ENCODE peak calls at places on chromosome 13, in nine cellular contexts. V, O, T, P, X, R, A, Q and W are unnamed samples.
A peak's percentile ranks its signal among the peaks of the same experiment; 100 is the strongest.

GRCh38 chr13:35471466-35472307 is 4.8 kb downstream of the MAB21L1 start:
- DNase-seq in V (no peak), O (no peak), T (peak; percentile 1), P (no peak), X (no peak), R (no peak), A (no peak), Q (no peak), W (no peak)

GRCh38 chr13:45548281-45548680 is 67.3 kb downstream of the ERICH6B start:
- DNase-seq in V (no peak), O (no peak), T (no peak), P (no peak), X (no peak), R (no peak), A (no peak), Q (no peak), W (no peak)

GRCh38 chr13:41017153-41017552 is 2.0 kb downstream of the ELF1 start:
- DNase-seq in V (no peak), O (no peak), T (no peak), P (no peak), X (no peak), R (no peak), A (no peak), Q (no peak), W (peak; percentile 32)

GRCh38 chr13:51961493-51962403 is 49.5 kb downstream of the ATP7B start:
- DNase-seq in V (no peak), O (no peak), T (no peak), P (no peak), X (no peak), R (no peak), A (no peak), Q (no peak), W (no peak)

GRCh38 chr13:110714798-110715394 is 1.4 kb downstream of the ING1 start:
- DNase-seq in V (peak; percentile 76), O (peak; percentile 59), T (peak; percentile 47), P (no peak), X (peak; percentile 42), R (no peak), A (peak; percentile 66), Q (no peak), W (peak; percentile 72)

GRCh38 chr13:42211704-42212103 is 60.2 kb upstream of the AKAP11 start:
- DNase-seq in V (no peak), O (no peak), T (peak; percentile 26), P (no peak), X (no peak), R (peak; percentile 20), A (no peak), Q (no peak), W (no peak)

GRCh38 chr13:21371011-21371410 is 88.1 kb downstream of the ZDHHC20 start:
- DNase-seq in V (peak; percentile 0), O (no peak), T (peak; percentile 22), P (no peak), X (no peak), R (no peak), A (no peak), Q (no peak), W (no peak)

GRCh38 chr13:87942204-87942603 is 271.0 kb downstream of the SLITRK5 start:
- DNase-seq in V (no peak), O (no peak), T (no peak), P (no peak), X (no peak), R (no peak), A (no peak), Q (no peak), W (no peak)

GRCh38 chr13:24032252-24032651 is 128.3 kb upstream of the SPATA13 start:
- DNase-seq in V (no peak), O (no peak), T (peak; percentile 45), P (no peak), X (no peak), R (no peak), A (no peak), Q (no peak), W (no peak)

GRCh38 chr13:46296465-46296822 is 84.7 kb downstream of the LRRC63 start:
- DNase-seq in V (no peak), O (no peak), T (no peak), P (no peak), X (no peak), R (no peak), A (no peak), Q (no peak), W (no peak)

GRCh38 chr13:59337070-59337469 is 826.7 kb downstream of the DIAPH3 start:
- DNase-seq in V (no peak), O (peak; percentile 30), T (no peak), P (no peak), X (no peak), R (no peak), A (no peak), Q (no peak), W (no peak)

GRCh38 chr13:110641055-110642015 is 26.0 kb downstream of the NAXD start:
- DNase-seq in V (peak; percentile 11), O (no peak), T (peak; percentile 34), P (peak; percentile 74), X (no peak), R (no peak), A (no peak), Q (no peak), W (no peak)

GRCh38 chr13:20519887-20520286 is 5.8 kb downstream of the CRYL1 start:
- DNase-seq in V (no peak), O (no peak), T (no peak), P (no peak), X (no peak), R (no peak), A (no peak), Q (no peak), W (no peak)

GRCh38 chr13:39910041-39910440 is 254.6 kb downstream of the COG6 start:
- DNase-seq in V (no peak), O (no peak), T (no peak), P (no peak), X (no peak), R (no peak), A (no peak), Q (no peak), W (no peak)

GRCh38 chr13:30173301-30173605 is 134.1 kb downstream of the KATNAL1 start:
- DNase-seq in V (no peak), O (no peak), T (no peak), P (no peak), X (no peak), R (no peak), A (no peak), Q (no peak), W (no peak)

GRCh38 chr13:112335135-112335534 is 41.0 kb upstream of the SPACA7 start:
- DNase-seq in V (no peak), O (no peak), T (no peak), P (no peak), X (no peak), R (no peak), A (no peak), Q (no peak), W (no peak)

GRCh38 chr13:98222816-98223215 is 45.7 kb upstream of the RNF113B start:
- DNase-seq in V (no peak), O (no peak), T (no peak), P (no peak), X (no peak), R (no peak), A (no peak), Q (no peak), W (no peak)

GRCh38 chr13:79480954-79481684 is at the start of gene NDFIP2:
- DNase-seq in V (peak; percentile 95), O (peak; percentile 71), T (peak; percentile 89), P (peak; percentile 95), X (peak; percentile 75), R (no peak), A (peak; percentile 69), Q (peak; percentile 78), W (peak; percentile 87)

GRCh38 chr13:36981156-36981743 is 17.9 kb downstream of the ALG5 start:
- DNase-seq in V (peak; percentile 43), O (no peak), T (peak; percentile 71), P (no peak), X (no peak), R (no peak), A (no peak), Q (no peak), W (peak; percentile 15)

GRCh38 chr13:67230774-67231480 is 791 bp upstream of the PCDH9 start:
- DNase-seq in V (peak; percentile 74), O (no peak), T (peak; percentile 78), P (peak; percentile 91), X (no peak), R (no peak), A (peak; percentile 32), Q (no peak), W (peak; percentile 66)

GRCh38 chr13:64551755-64552154 is 2678.4 kb downstream of the PCDH9 start:
- DNase-seq in V (no peak), O (no peak), T (peak; percentile 18), P (no peak), X (no peak), R (peak; percentile 80), A (no peak), Q (no peak), W (no peak)

GRCh38 chr13:20387441-20387971 is 138.2 kb downstream of the CRYL1 start:
- DNase-seq in V (no peak), O (no peak), T (peak; percentile 22), P (no peak), X (no peak), R (peak; percentile 27), A (no peak), Q (no peak), W (no peak)

GRCh38 chr13:29925457-29925856 is 75.0 kb upstream of the UBL3 start:
- DNase-seq in V (peak; percentile 51), O (no peak), T (peak; percentile 61), P (no peak), X (no peak), R (peak; percentile 58), A (peak; percentile 82), Q (no peak), W (peak; percentile 25)

GRCh38 chr13:45851171-45851889 is at the start of gene SIAH3:
- DNase-seq in V (no peak), O (no peak), T (no peak), P (no peak), X (no peak), R (peak; percentile 13), A (no peak), Q (no peak), W (peak; percentile 7)

GRCh38 chr13:29547135-29547534 is 48.4 kb downstream of the SLC7A1 start:
- DNase-seq in V (no peak), O (no peak), T (no peak), P (no peak), X (no peak), R (no peak), A (no peak), Q (no peak), W (no peak)

GRCh38 chr13:113358653-113359052 is 5.3 kb downstream of the GRTP1 start:
- DNase-seq in V (no peak), O (no peak), T (no peak), P (peak; percentile 8), X (no peak), R (no peak), A (no peak), Q (no peak), W (no peak)

GRCh38 chr13:29446016-29446415 is 149.5 kb downstream of the SLC7A1 start:
- DNase-seq in V (no peak), O (no peak), T (no peak), P (no peak), X (no peak), R (no peak), A (no peak), Q (no peak), W (no peak)

GRCh38 chr13:20547479-20547908 is 19.5 kb upstream of the IFT88 start:
- DNase-seq in V (no peak), O (no peak), T (no peak), P (no peak), X (no peak), R (no peak), A (no peak), Q (no peak), W (no peak)

GRCh38 chr13:45439781-45440462 is 21.7 kb upstream of the SLC25A30 start:
- DNase-seq in V (no peak), O (no peak), T (no peak), P (no peak), X (no peak), R (no peak), A (no peak), Q (no peak), W (no peak)

GRCh38 chr13:105587786-105588185 is 947.7 kb downstream of the EFNB2 start:
- DNase-seq in V (no peak), O (no peak), T (peak; percentile 46), P (no peak), X (no peak), R (peak; percentile 56), A (no peak), Q (no peak), W (no peak)

GRCh38 chr13:29958476-29958875 is 108.1 kb upstream of the UBL3 start:
- DNase-seq in V (no peak), O (no peak), T (no peak), P (no peak), X (no peak), R (no peak), A (no peak), Q (no peak), W (no peak)